ENCODE peak calls at places on chromosomes 16 and 17, in four cellular contexts. L is iPS-NIHi11, Y is fibroblast of mammary gland, A is aorta. I is an unnamed sample.
A peak's percentile ranks its signal among the peaks of the same experiment; 100 is the strongest.

GRCh38 chr16:58348986-58349385 is 43.3 kb upstream of the GINS3 start:
- DNase-seq in L (no peak), Y (peak; percentile 32), A (no peak), I (no peak)

GRCh38 chr17:21218101-21218500 is 4.1 kb upstream of the TMEM11 start:
- DNase-seq in L (no peak), Y (no peak), A (no peak), I (no peak)

GRCh38 chr16:66359012-66359411 is 7.5 kb upstream of the CDH5 start:
- DNase-seq in L (no peak), Y (peak; percentile 66), A (no peak), I (no peak)

GRCh38 chr16:2981177-2981898 is 1.1 kb upstream of the PKMYT1 start:
- DNase-seq in L (peak; percentile 59), Y (no peak), A (no peak), I (no peak)

GRCh38 chr17:57051886-57052342 is 33.1 kb upstream of the AKAP1 start:
- DNase-seq in L (no peak), Y (no peak), A (no peak), I (no peak)

GRCh38 chr17:16463341-16464000 is 28.5 kb downstream of the LRRC75A start:
- DNase-seq in L (no peak), Y (no peak), A (no peak), I (no peak)

GRCh38 chr16:47732806-47733150 is 271.6 kb downstream of the PHKB start:
- DNase-seq in L (peak; percentile 29), Y (peak; percentile 95), A (no peak), I (no peak)

GRCh38 chr16:22847100-22847499 is 33.1 kb downstream of the HS3ST2 start:
- DNase-seq in L (no peak), Y (no peak), A (no peak), I (no peak)

GRCh38 chr17:27457731-27458523 is 1.7 kb downstream of the KSR1 start:
- DNase-seq in L (no peak), Y (no peak), A (no peak), I (peak; percentile 30)

GRCh38 chr17:76268991-76269981 is 4.1 kb downstream of the UBALD2 start:
- DNase-seq in L (no peak), Y (no peak), A (no peak), I (no peak)

GRCh38 chr17:74646231-74646630 is 22.7 kb upstream of the CD300E start:
- DNase-seq in L (peak; percentile 48), Y (peak; percentile 24), A (no peak), I (no peak)

GRCh38 chr17:81044764-81045589 is 10.0 kb downstream of the BAIAP2 start:
- DNase-seq in L (no peak), Y (peak; percentile 60), A (peak; percentile 93), I (no peak)

GRCh38 chr16:88331989-88332920 is 50.5 kb upstream of the ZNF469 start:
- DNase-seq in L (no peak), Y (peak; percentile 100), A (peak; percentile 92), I (no peak)